ENCODE peak calls at places on chromosomes 7 and 10, in seven cellular contexts. K is HCT116, J is NT2/D1, I is SK-N-SH, M is HepG2, H is H1, W is GM12878. Q is an unnamed sample.

GRCh38 chr10:110918633-110919348 is at the start of gene BBIP1:
- DNase-seq in K (peak), J (peak), I (peak), M (peak), H (peak), W (peak), Q (no peak)

GRCh38 chr10:100927266-100927665 is 14.5 kb downstream of the SLF2 start:
- DNase-seq in K (no peak), J (no peak), I (no peak), M (no peak), H (no peak), W (no peak), Q (no peak)

GRCh38 chr7:149838992-149839408 is 825 bp downstream of the ZNF862 start:
- DNase-seq in K (no peak), J (no peak), I (peak), M (no peak), H (no peak), W (no peak), Q (no peak)

GRCh38 chr7:145088111-145088745 is 252.4 kb upstream of the TPK1 start:
- DNase-seq in K (no peak), J (no peak), I (no peak), M (no peak), H (no peak), W (no peak), Q (no peak)

GRCh38 chr7:351681-352480 is 61.9 kb downstream of the FOXL3 start:
- DNase-seq in K (no peak), J (no peak), I (no peak), M (no peak), H (no peak), W (no peak), Q (no peak)

GRCh38 chr7:111827863-111828504 is 265.7 kb upstream of the IMMP2L start:
- DNase-seq in K (no peak), J (no peak), I (no peak), M (no peak), H (no peak), W (no peak), Q (no peak)

GRCh38 chr7:139913555-139914135 is 84.6 kb downstream of the TBXAS1 start:
- DNase-seq in K (no peak), J (no peak), I (no peak), M (no peak), H (no peak), W (no peak), Q (no peak)

GRCh38 chr7:127582361-127582760 is 3.0 kb downstream of the GCC1 start:
- DNase-seq in K (no peak), J (no peak), I (no peak), M (peak), H (no peak), W (no peak), Q (no peak)

GRCh38 chr7:16187131-16187530 is 234.2 kb downstream of the CRPPA start:
- DNase-seq in K (no peak), J (no peak), I (no peak), M (no peak), H (no peak), W (no peak), Q (no peak)

GRCh38 chr10:127524229-127524628 is 24.9 kb upstream of the NPS start:
- DNase-seq in K (peak), J (no peak), I (no peak), M (no peak), H (no peak), W (no peak), Q (no peak)

DNA sequence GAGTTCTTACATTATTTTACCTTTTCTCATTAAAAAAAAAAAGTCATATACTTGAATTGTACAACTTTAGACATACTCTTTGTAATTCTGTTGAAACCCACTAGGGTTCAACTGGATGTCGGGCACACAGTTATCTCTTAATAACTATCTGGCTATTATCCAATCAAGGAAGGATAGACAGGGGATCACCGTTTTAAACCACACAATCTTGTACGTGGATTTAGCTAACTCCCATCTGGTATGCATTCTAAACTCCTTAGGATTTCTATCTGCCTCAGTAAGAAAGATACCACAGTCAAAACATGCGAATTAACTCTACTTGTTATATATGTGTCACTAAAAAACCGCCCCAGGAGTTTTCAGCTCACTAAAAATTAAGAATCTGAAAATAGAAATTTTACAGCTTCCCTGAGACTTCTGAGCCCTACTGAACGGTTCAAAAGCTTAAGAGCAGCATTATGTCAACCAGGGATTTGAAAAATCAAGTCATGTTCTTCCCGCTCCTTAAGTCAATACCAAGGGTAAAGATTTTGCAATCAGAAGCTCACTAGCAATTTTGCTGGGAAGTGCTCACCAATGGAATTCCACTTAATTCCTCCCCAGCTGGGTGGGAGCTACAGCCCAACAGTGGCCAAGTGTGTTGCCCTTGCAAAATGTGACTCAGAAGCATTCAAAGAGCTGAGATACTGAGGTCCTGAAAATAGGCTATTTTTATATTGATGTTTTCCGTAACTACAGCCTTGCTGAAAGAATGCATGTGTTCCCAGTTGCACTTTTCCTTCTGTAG is 267.0 kb downstream of the FRMD4A start:
- DNase-seq in K (no peak), J (no peak), I (no peak), M (no peak), H (no peak), W (no peak), Q (no peak)
- TF ChIP-seq YY1 in K (no peak), J (no peak), I (no peak), M (no peak), H (no peak), W (no peak), Q (no peak)

GRCh38 chr10:26446258-26446657 is 8.1 kb downstream of the APBB1IP start:
- DNase-seq in K (no peak), J (no peak), I (no peak), M (no peak), H (no peak), W (no peak), Q (no peak)
- TF ChIP-seq YY1 in K (no peak), J (no peak), I (no peak), M (no peak), H (no peak), W (peak), Q (no peak)

GRCh38 chr10:76942556-76943416 is 694.8 kb downstream of the KCNMA1 start:
- DNase-seq in K (no peak), J (no peak), I (peak), M (no peak), H (no peak), W (no peak), Q (no peak)
- TF ChIP-seq YY1 in K (no peak), J (no peak), I (no peak), M (no peak), H (no peak), W (no peak), Q (no peak)

GRCh38 chr7:29013931-29014330 is 55.8 kb upstream of the TRIL start:
- DNase-seq in K (no peak), J (no peak), I (no peak), M (no peak), H (no peak), W (no peak), Q (no peak)

GRCh38 chr7:29014725-29015124 is 56.6 kb upstream of the TRIL start:
- DNase-seq in K (no peak), J (no peak), I (no peak), M (no peak), H (no peak), W (no peak), Q (no peak)

GRCh38 chr7:29019275-29019820 is 61.2 kb upstream of the TRIL start:
- DNase-seq in K (no peak), J (no peak), I (no peak), M (no peak), H (no peak), W (no peak), Q (no peak)

GRCh38 chr7:29019896-29020295 is 61.8 kb upstream of the TRIL start:
- DNase-seq in K (no peak), J (no peak), I (peak), M (no peak), H (no peak), W (no peak), Q (no peak)

DNA sequence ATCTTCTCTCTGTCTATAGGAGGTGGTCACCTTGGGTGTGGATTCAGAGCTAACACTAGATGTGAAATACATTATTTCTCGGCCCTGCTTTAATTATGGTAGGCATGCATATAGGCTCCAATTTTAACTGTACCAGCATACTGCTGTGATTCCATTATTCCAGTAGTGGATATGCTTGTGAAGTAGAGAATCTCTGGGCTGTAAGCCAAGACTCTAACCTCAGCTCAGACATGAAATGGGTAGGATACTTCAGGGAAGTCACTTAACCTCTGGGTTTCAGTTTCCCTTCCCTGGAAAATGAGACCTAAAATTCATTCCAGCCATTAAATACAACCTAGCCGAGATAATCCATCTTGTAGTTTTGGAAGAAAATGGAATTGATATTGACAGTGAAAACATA is 59.5 kb upstream of the TRIL start:
- DNase-seq in K (no peak), J (no peak), I (no peak), M (no peak), H (no peak), W (no peak), Q (no peak)
- TF ChIP-seq YY1 in K (no peak), J (no peak), I (no peak), M (no peak), H (no peak), W (no peak), Q (no peak)

DNA sequence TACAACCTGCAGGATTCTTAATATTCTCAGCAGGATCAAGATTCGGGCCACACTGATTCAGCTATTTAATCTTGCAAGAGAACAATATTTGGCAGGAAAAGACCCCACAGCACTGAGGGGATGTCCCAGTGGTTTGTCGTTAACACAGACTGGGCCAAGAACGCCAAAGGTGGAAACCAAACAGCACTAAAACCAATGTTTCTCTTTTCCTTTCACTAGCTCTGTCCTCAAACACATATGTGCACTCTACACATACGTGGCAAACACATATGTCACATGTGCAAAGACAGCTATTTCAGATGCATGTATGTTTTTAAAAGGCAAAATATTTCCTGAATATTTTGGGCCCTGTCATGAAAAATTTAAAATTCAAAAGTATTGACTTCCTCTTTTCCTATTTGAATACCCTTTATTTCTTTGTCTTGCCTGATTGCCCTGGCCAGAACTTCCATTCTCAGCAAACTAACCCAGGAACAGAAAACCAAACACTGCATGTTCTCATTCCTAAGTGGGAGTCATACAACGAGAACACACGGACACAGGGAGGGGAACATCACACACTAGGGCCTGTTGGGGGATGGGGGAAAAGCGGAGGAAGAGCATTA is 51.7 kb upstream of the NEBL start:
- DNase-seq in K (no peak), J (no peak), I (no peak), M (no peak), H (no peak), W (no peak), Q (no peak)
- TF ChIP-seq YY1 in K (no peak), J (no peak), I (no peak), M (no peak), H (no peak), W (no peak), Q (no peak)

DNA sequence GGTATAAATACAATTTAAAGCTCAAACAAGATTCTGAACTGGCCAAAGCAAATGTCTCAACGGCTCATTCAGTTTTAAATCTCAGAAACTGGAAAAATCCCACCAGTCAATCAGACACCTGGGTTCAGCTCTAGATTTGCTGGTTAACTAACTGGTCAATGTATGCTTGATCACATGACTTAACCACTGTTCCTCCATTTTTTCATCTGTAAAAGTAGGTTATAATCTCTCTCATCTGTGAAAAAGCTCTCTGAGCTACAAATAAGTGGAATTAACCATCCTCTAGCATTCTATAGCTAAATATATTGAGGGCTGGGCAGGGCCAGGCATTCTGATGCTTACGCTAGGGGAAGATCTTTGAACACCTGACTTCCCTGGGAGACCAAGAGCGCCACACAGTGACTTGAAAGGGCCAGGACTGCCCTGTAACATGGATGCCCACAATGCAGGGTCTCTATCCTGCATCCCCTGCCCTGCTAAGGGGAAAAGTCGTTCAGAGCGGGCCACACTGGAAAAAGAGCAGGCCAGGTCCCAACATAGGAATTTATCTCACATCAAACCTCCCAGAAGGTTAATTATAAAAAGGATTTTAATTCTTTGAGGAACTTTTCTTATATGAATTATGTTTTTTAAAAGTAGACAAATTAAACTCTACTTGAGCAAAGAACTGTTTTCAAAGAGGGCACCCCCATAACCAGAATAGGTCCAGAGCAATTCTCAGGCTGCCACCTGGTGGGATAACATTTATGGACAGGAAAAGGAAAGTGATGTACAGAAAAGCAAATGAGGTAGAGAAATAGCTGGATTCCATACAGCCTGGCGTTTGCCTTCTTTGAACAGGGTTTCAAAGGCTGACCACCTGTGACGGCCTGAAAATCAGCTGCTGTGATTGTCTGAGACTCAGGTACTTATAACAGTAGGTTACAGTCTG is 1.8 kb downstream of the RP9 start:
- DNase-seq in K (no peak), J (peak), I (peak), M (peak), H (no peak), W (no peak), Q (peak)
- TF ChIP-seq YY1 in K (no peak), J (no peak), I (no peak), M (no peak), H (peak), W (no peak), Q (no peak)

GRCh38 chr7:69516208-69516820 is 82.0 kb upstream of the AUTS2 start:
- DNase-seq in K (no peak), J (no peak), I (no peak), M (no peak), H (no peak), W (no peak), Q (no peak)

GRCh38 chr7:69517985-69518731 is 80.1 kb upstream of the AUTS2 start:
- DNase-seq in K (no peak), J (peak), I (peak), M (no peak), H (peak), W (no peak), Q (no peak)
- TF ChIP-seq YY1 in K (no peak), J (no peak), I (no peak), M (no peak), H (peak), W (no peak), Q (no peak)

DNA sequence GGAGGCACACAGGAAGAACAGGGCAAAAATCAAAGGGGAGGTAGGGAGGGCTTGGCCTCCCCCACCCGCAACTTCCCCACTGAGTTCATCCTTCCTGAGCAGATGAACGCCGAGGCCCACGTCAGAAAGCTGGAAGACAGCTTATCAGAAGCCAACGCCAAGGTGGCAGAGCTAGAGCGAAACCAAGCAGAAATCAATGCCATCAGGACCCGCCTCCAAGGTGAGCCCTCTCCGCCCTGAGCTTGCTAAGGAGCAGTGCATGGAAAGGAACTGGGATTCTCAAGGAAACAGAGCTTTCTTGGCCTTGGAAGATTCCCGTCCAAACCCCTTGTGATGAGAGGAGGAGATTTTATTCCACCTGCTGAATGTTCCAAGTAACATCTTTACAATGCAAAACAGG is 16.5 kb downstream of the MYH16 start:
- DNase-seq in K (no peak), J (no peak), I (no peak), M (no peak), H (no peak), W (no peak), Q (no peak)
- TF ChIP-seq YY1 in K (no peak), J (no peak), I (no peak), M (no peak), H (no peak), W (no peak), Q (no peak)

GRCh38 chr10:33506391-33506790 is 171.9 kb upstream of the NRP1 start:
- DNase-seq in K (no peak), J (no peak), I (no peak), M (no peak), H (no peak), W (no peak), Q (no peak)

GRCh38 chr10:33509231-33509871 is 174.9 kb upstream of the NRP1 start:
- DNase-seq in K (peak), J (no peak), I (peak), M (peak), H (no peak), W (peak), Q (peak)

GRCh38 chr10:33506838-33507661 is 172.6 kb upstream of the NRP1 start:
- DNase-seq in K (no peak), J (no peak), I (no peak), M (no peak), H (no peak), W (peak), Q (no peak)

DNA sequence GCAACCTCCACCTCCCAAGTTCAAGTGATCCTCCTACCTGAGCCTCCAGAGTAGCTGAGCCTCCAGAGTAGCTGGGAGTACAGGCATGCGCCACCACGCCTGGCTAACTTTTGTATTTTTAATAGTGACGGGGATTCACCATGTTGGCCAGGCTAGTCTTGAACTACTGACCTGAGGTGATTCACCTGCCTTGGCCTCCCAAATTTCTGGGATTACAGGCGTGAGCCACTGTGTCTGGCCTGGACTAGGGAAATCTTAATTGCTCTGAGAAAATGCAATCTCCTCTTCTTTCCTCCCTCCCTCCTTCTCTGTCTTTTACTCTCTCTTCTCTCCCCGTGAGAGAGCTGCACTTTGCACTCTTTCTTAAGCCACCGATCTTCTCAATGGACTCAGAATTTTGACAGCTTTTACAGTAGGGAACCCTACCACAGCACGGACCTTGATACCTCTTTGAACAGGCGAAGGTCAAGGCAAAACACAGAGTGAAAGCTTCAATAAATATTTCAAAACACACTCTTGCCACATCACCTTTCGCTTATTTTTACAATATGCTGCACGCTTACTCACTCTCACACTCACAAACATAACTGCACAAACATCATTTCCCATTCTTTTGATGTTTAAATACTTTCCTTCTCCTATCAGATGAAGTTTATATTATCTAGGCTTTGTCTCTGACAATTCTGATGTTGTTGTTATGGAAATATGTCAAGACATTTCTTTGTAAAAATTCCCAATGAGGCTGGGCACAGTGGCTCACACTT is 173.4 kb upstream of the NRP1 start:
- DNase-seq in K (no peak), J (no peak), I (no peak), M (peak), H (no peak), W (no peak), Q (no peak)
- TF ChIP-seq YY1 in K (no peak), J (no peak), I (no peak), M (no peak), H (no peak), W (no peak), Q (no peak)

Q was measured in K562.